ENCODE peak calls at places on chromosome 7, in five cellular contexts. G, X, U, H and T are unnamed samples.

GRCh38 chr7:155649588-155649987 is 5.1 kb downstream of the RBM33 start:
- DNase-seq in G (no peak), X (no peak), U (no peak), H (no peak), T (no peak)

GRCh38 chr7:132584796-132585494 is 8.7 kb upstream of the PLXNA4 start:
- DNase-seq in G (no peak), X (no peak), U (no peak), H (no peak), T (no peak)

GRCh38 chr7:24825315-24825917 is 68.2 kb upstream of the GSDME start:
- DNase-seq in G (no peak), X (no peak), U (no peak), H (no peak), T (no peak)

GRCh38 chr7:30276203-30276900 is 8.0 kb upstream of the ZNRF2 start:
- DNase-seq in G (peak), X (no peak), U (peak), H (no peak), T (no peak)

GRCh38 chr7:10360050-10360449 is 613.6 kb upstream of the PHF14 start:
- DNase-seq in G (no peak), X (no peak), U (no peak), H (no peak), T (no peak)

GRCh38 chr7:36280840-36281812 is 108.5 kb upstream of the ANLN start:
- DNase-seq in G (peak), X (peak), U (no peak), H (peak), T (peak)

GRCh38 chr7:135713836-135714470 is 14.0 kb downstream of the SLC13A4 start:
- DNase-seq in G (no peak), X (no peak), U (no peak), H (no peak), T (no peak)

GRCh38 chr7:41103331-41103730 is 599.6 kb downstream of the INHBA start:
- DNase-seq in G (no peak), X (no peak), U (no peak), H (no peak), T (no peak)

GRCh38 chr7:46586406-46586805 is 665.3 kb upstream of the IGFBP3 start:
- DNase-seq in G (no peak), X (no peak), U (no peak), H (no peak), T (no peak)

GRCh38 chr7:44149571-44150465 is 8.7 kb upstream of the MYL7 start:
- DNase-seq in G (no peak), X (no peak), U (no peak), H (no peak), T (no peak)

GRCh38 chr7:134660242-134660785 is 13.7 kb downstream of the BPGM start:
- DNase-seq in G (no peak), X (no peak), U (no peak), H (no peak), T (no peak)

GRCh38 chr7:157090485-157091165 is 48.1 kb upstream of the UBE3C start:
- DNase-seq in G (no peak), X (no peak), U (no peak), H (peak), T (no peak)